ENCODE peak calls at places on chromosomes 1 and 21, in five cellular contexts. One of them, this sample, is unnamed.

GRCh38 chr21:18249542-18250152 is 5.0 kb downstream of the CHODL start:
- DNase-seq in activated T-cell treated with anti-CD3 and anti-CD28 coated beads, Interleukin-2, amount 50 U/mL, for 72 hours: no peak
- DNase-seq in A549: no peak
- DNase-seq in activated T-helper 1 cell treated with anti-CD3 and anti-CD28 coated beads, Interleukin-2, amount 50 U/mL, for 16 hours: no peak
- DNase-seq in putamen: no peak
- DNase-seq in this sample: no peak

GRCh38 chr1:49298304-49298703 is 521.6 kb upstream of the BEND5 start:
- DNase-seq in putamen: no peak
- DNase-seq in activated T-helper 1 cell treated with anti-CD3 and anti-CD28 coated beads, Interleukin-2, amount 50 U/mL, for 16 hours: no peak
- DNase-seq in activated T-cell treated with anti-CD3 and anti-CD28 coated beads, Interleukin-2, amount 50 U/mL, for 72 hours: no peak
- DNase-seq in A549: no peak
- DNase-seq in this sample: no peak

GRCh38 chr1:42210421-42211133 is 46.0 kb upstream of the GUCA2A start:
- DNase-seq in putamen: no peak
- DNase-seq in A549: no peak
- DNase-seq in activated T-helper 1 cell treated with anti-CD3 and anti-CD28 coated beads, Interleukin-2, amount 50 U/mL, for 16 hours: no peak
- DNase-seq in activated T-cell treated with anti-CD3 and anti-CD28 coated beads, Interleukin-2, amount 50 U/mL, for 72 hours: no peak
- DNase-seq in this sample: no peak

GRCh38 chr1:165395522-165396300 is 39.2 kb upstream of the LMX1A start:
- DNase-seq in A549: no peak
- DNase-seq in putamen: no peak
- DNase-seq in activated T-helper 1 cell treated with anti-CD3 and anti-CD28 coated beads, Interleukin-2, amount 50 U/mL, for 16 hours: no peak
- DNase-seq in activated T-cell treated with anti-CD3 and anti-CD28 coated beads, Interleukin-2, amount 50 U/mL, for 72 hours: no peak
- DNase-seq in this sample: no peak

GRCh38 chr1:212463565-212464270 is 31.0 kb downstream of the NENF start:
- DNase-seq in A549: no peak
- DNase-seq in activated T-cell treated with anti-CD3 and anti-CD28 coated beads, Interleukin-2, amount 50 U/mL, for 72 hours: no peak
- DNase-seq in activated T-helper 1 cell treated with anti-CD3 and anti-CD28 coated beads, Interleukin-2, amount 50 U/mL, for 16 hours: no peak
- DNase-seq in putamen: no peak
- DNase-seq in this sample: no peak

GRCh38 chr1:21152423-21153100 is 24.1 kb downstream of the EIF4G3 start:
- DNase-seq in activated T-cell treated with anti-CD3 and anti-CD28 coated beads, Interleukin-2, amount 50 U/mL, for 72 hours: no peak
- DNase-seq in activated T-helper 1 cell treated with anti-CD3 and anti-CD28 coated beads, Interleukin-2, amount 50 U/mL, for 16 hours: no peak
- DNase-seq in putamen: no peak
- DNase-seq in A549: no peak
- DNase-seq in this sample: no peak

GRCh38 chr1:40650075-40650474 is 15.4 kb downstream of the RIMS3 start:
- DNase-seq in activated T-cell treated with anti-CD3 and anti-CD28 coated beads, Interleukin-2, amount 50 U/mL, for 72 hours: no peak
- DNase-seq in A549: no peak
- DNase-seq in putamen: no peak
- DNase-seq in activated T-helper 1 cell treated with anti-CD3 and anti-CD28 coated beads, Interleukin-2, amount 50 U/mL, for 16 hours: no peak
- DNase-seq in this sample: no peak

GRCh38 chr1:162696286-162696862 is 64.1 kb downstream of the DDR2 start:
- DNase-seq in activated T-helper 1 cell treated with anti-CD3 and anti-CD28 coated beads, Interleukin-2, amount 50 U/mL, for 16 hours: no peak
- DNase-seq in A549: peak
- DNase-seq in activated T-cell treated with anti-CD3 and anti-CD28 coated beads, Interleukin-2, amount 50 U/mL, for 72 hours: no peak
- DNase-seq in putamen: peak
- DNase-seq in this sample: peak

GRCh38 chr1:14521602-14522001 is 76.9 kb upstream of the KAZN start:
- DNase-seq in putamen: no peak
- DNase-seq in A549: no peak
- DNase-seq in activated T-cell treated with anti-CD3 and anti-CD28 coated beads, Interleukin-2, amount 50 U/mL, for 72 hours: no peak
- DNase-seq in activated T-helper 1 cell treated with anti-CD3 and anti-CD28 coated beads, Interleukin-2, amount 50 U/mL, for 16 hours: no peak
- DNase-seq in this sample: no peak

GRCh38 chr21:25942145-25942544 is 207.4 kb downstream of the GABPA start:
- DNase-seq in A549: no peak
- DNase-seq in activated T-cell treated with anti-CD3 and anti-CD28 coated beads, Interleukin-2, amount 50 U/mL, for 72 hours: no peak
- DNase-seq in activated T-helper 1 cell treated with anti-CD3 and anti-CD28 coated beads, Interleukin-2, amount 50 U/mL, for 16 hours: no peak
- DNase-seq in putamen: no peak
- DNase-seq in this sample: no peak

GRCh38 chr1:167424038-167424619 is 94.2 kb downstream of the CD247 start:
- DNase-seq in activated T-cell treated with anti-CD3 and anti-CD28 coated beads, Interleukin-2, amount 50 U/mL, for 72 hours: no peak
- DNase-seq in activated T-helper 1 cell treated with anti-CD3 and anti-CD28 coated beads, Interleukin-2, amount 50 U/mL, for 16 hours: no peak
- DNase-seq in putamen: no peak
- DNase-seq in A549: no peak
- DNase-seq in this sample: no peak

GRCh38 chr1:84709175-84709574 is 18.9 kb upstream of the SSX2IP start:
- DNase-seq in putamen: no peak
- DNase-seq in activated T-cell treated with anti-CD3 and anti-CD28 coated beads, Interleukin-2, amount 50 U/mL, for 72 hours: no peak
- DNase-seq in activated T-helper 1 cell treated with anti-CD3 and anti-CD28 coated beads, Interleukin-2, amount 50 U/mL, for 16 hours: no peak
- DNase-seq in A549: no peak
- DNase-seq in this sample: no peak

GRCh38 chr21:32994305-32994704 is 31.4 kb upstream of the OLIG2 start:
- DNase-seq in activated T-cell treated with anti-CD3 and anti-CD28 coated beads, Interleukin-2, amount 50 U/mL, for 72 hours: no peak
- DNase-seq in activated T-helper 1 cell treated with anti-CD3 and anti-CD28 coated beads, Interleukin-2, amount 50 U/mL, for 16 hours: no peak
- DNase-seq in A549: no peak
- DNase-seq in putamen: no peak
- DNase-seq in this sample: peak

GRCh38 chr1:231357831-231358354 is 19.8 kb downstream of the SPRTN start:
- DNase-seq in A549: peak
- DNase-seq in activated T-cell treated with anti-CD3 and anti-CD28 coated beads, Interleukin-2, amount 50 U/mL, for 72 hours: peak
- DNase-seq in putamen: peak
- DNase-seq in activated T-helper 1 cell treated with anti-CD3 and anti-CD28 coated beads, Interleukin-2, amount 50 U/mL, for 16 hours: no peak
- DNase-seq in this sample: peak

GRCh38 chr1:154975409-154976205 is 1.1 kb downstream of the CKS1B start:
- DNase-seq in A549: peak
- DNase-seq in putamen: no peak
- DNase-seq in activated T-cell treated with anti-CD3 and anti-CD28 coated beads, Interleukin-2, amount 50 U/mL, for 72 hours: peak
- DNase-seq in activated T-helper 1 cell treated with anti-CD3 and anti-CD28 coated beads, Interleukin-2, amount 50 U/mL, for 16 hours: peak
- DNase-seq in this sample: no peak

GRCh38 chr21:34039678-34040382 is 33.5 kb upstream of the MRPS6 start:
- DNase-seq in activated T-helper 1 cell treated with anti-CD3 and anti-CD28 coated beads, Interleukin-2, amount 50 U/mL, for 16 hours: no peak
- DNase-seq in activated T-cell treated with anti-CD3 and anti-CD28 coated beads, Interleukin-2, amount 50 U/mL, for 72 hours: no peak
- DNase-seq in A549: no peak
- DNase-seq in putamen: no peak
- DNase-seq in this sample: no peak

GRCh38 chr1:18183477-18183974 is 75.9 kb downstream of the IGSF21 start:
- DNase-seq in activated T-helper 1 cell treated with anti-CD3 and anti-CD28 coated beads, Interleukin-2, amount 50 U/mL, for 16 hours: no peak
- DNase-seq in putamen: no peak
- DNase-seq in A549: no peak
- DNase-seq in activated T-cell treated with anti-CD3 and anti-CD28 coated beads, Interleukin-2, amount 50 U/mL, for 72 hours: no peak
- DNase-seq in this sample: no peak

GRCh38 chr1:179814513-179814838 is 63.1 kb downstream of the TOR1AIP2 start:
- DNase-seq in activated T-cell treated with anti-CD3 and anti-CD28 coated beads, Interleukin-2, amount 50 U/mL, for 72 hours: no peak
- DNase-seq in putamen: no peak
- DNase-seq in A549: no peak
- DNase-seq in activated T-helper 1 cell treated with anti-CD3 and anti-CD28 coated beads, Interleukin-2, amount 50 U/mL, for 16 hours: no peak
- DNase-seq in this sample: no peak

GRCh38 chr1:64572222-64572900 is 102.4 kb downstream of the CACHD1 start:
- DNase-seq in activated T-helper 1 cell treated with anti-CD3 and anti-CD28 coated beads, Interleukin-2, amount 50 U/mL, for 16 hours: no peak
- DNase-seq in A549: no peak
- DNase-seq in activated T-cell treated with anti-CD3 and anti-CD28 coated beads, Interleukin-2, amount 50 U/mL, for 72 hours: no peak
- DNase-seq in putamen: no peak
- DNase-seq in this sample: peak

GRCh38 chr1:234500269-234500668 is 21.3 kb upstream of the TARBP1 start:
- DNase-seq in putamen: no peak
- DNase-seq in activated T-helper 1 cell treated with anti-CD3 and anti-CD28 coated beads, Interleukin-2, amount 50 U/mL, for 16 hours: no peak
- DNase-seq in activated T-cell treated with anti-CD3 and anti-CD28 coated beads, Interleukin-2, amount 50 U/mL, for 72 hours: peak
- DNase-seq in A549: no peak
- DNase-seq in this sample: no peak

GRCh38 chr21:32819702-32820101 is 48.1 kb upstream of the PAXBP1 start:
- DNase-seq in activated T-helper 1 cell treated with anti-CD3 and anti-CD28 coated beads, Interleukin-2, amount 50 U/mL, for 16 hours: no peak
- DNase-seq in activated T-cell treated with anti-CD3 and anti-CD28 coated beads, Interleukin-2, amount 50 U/mL, for 72 hours: no peak
- DNase-seq in A549: no peak
- DNase-seq in putamen: no peak
- DNase-seq in this sample: no peak

GRCh38 chr1:46394108-46394871 is at the start of gene FAAH:
- DNase-seq in activated T-helper 1 cell treated with anti-CD3 and anti-CD28 coated beads, Interleukin-2, amount 50 U/mL, for 16 hours: no peak
- DNase-seq in putamen: peak
- DNase-seq in A549: no peak
- DNase-seq in activated T-cell treated with anti-CD3 and anti-CD28 coated beads, Interleukin-2, amount 50 U/mL, for 72 hours: peak
- DNase-seq in this sample: no peak

GRCh38 chr1:29450591-29450990 is 214.3 kb downstream of the PTPRU start:
- DNase-seq in putamen: no peak
- DNase-seq in A549: no peak
- DNase-seq in activated T-helper 1 cell treated with anti-CD3 and anti-CD28 coated beads, Interleukin-2, amount 50 U/mL, for 16 hours: no peak
- DNase-seq in activated T-cell treated with anti-CD3 and anti-CD28 coated beads, Interleukin-2, amount 50 U/mL, for 72 hours: no peak
- DNase-seq in this sample: no peak

This sample was measured in HTR-8/SVneo.